ENCODE peak calls at places on chromosome 12, in seven cellular contexts. One of them, this sample, is unnamed.
A peak's percentile ranks its signal among the peaks of the same experiment; 100 is the strongest.

GRCh38 chr12:43807361-43807760 is 1.2 kb upstream of the TWF1 start:
- DNase-seq in putamen: no peak
- DNase-seq in fibroblast of gingiva: no peak
- DNase-seq in sciatic nerve: no peak
- DNase-seq in stimulated activated CD4-positive, alpha-beta T cell treated with anti-CD3 and anti-CD28 coated beads, TNF-alpha, amount 100 ng/mL, for 24 hours: no peak
- DNase-seq in HEK293T: no peak
- DNase-seq in memory B cell: no peak
- DNase-seq in this sample: no peak

GRCh38 chr12:124883263-124883876 is 19.7 kb upstream of the SCARB1 start:
- DNase-seq in putamen: no peak
- DNase-seq in HEK293T: no peak
- DNase-seq in memory B cell: no peak
- DNase-seq in stimulated activated CD4-positive, alpha-beta T cell treated with anti-CD3 and anti-CD28 coated beads, TNF-alpha, amount 100 ng/mL, for 24 hours: no peak
- DNase-seq in fibroblast of gingiva: no peak
- DNase-seq in sciatic nerve: no peak
- DNase-seq in this sample: no peak

GRCh38 chr12:23888396-23889068 is 60.9 kb downstream of the SOX5 start:
- DNase-seq in memory B cell: no peak
- DNase-seq in HEK293T: peak; percentile 4
- DNase-seq in fibroblast of gingiva: no peak
- DNase-seq in sciatic nerve: no peak
- DNase-seq in putamen: no peak
- DNase-seq in stimulated activated CD4-positive, alpha-beta T cell treated with anti-CD3 and anti-CD28 coated beads, TNF-alpha, amount 100 ng/mL, for 24 hours: no peak
- DNase-seq in this sample: no peak

GRCh38 chr12:120496353-120497340 is 734 bp downstream of the DYNLL1 start:
- DNase-seq in HEK293T: peak; percentile 36
- DNase-seq in sciatic nerve: peak; percentile 84
- DNase-seq in putamen: peak; percentile 89
- DNase-seq in stimulated activated CD4-positive, alpha-beta T cell treated with anti-CD3 and anti-CD28 coated beads, TNF-alpha, amount 100 ng/mL, for 24 hours: peak; percentile 37
- DNase-seq in memory B cell: peak; percentile 44
- DNase-seq in fibroblast of gingiva: peak; percentile 34
- DNase-seq in this sample: peak; percentile 45

GRCh38 chr12:93622485-93622884 is 50.0 kb downstream of the SOCS2 start:
- DNase-seq in putamen: no peak
- DNase-seq in stimulated activated CD4-positive, alpha-beta T cell treated with anti-CD3 and anti-CD28 coated beads, TNF-alpha, amount 100 ng/mL, for 24 hours: no peak
- DNase-seq in sciatic nerve: no peak
- DNase-seq in HEK293T: no peak
- DNase-seq in fibroblast of gingiva: peak; percentile 92
- DNase-seq in memory B cell: no peak
- DNase-seq in this sample: no peak

GRCh38 chr12:112386726-112387125 is 4.5 kb upstream of the HECTD4 start:
- DNase-seq in putamen: no peak
- DNase-seq in memory B cell: no peak
- DNase-seq in stimulated activated CD4-positive, alpha-beta T cell treated with anti-CD3 and anti-CD28 coated beads, TNF-alpha, amount 100 ng/mL, for 24 hours: no peak
- DNase-seq in HEK293T: no peak
- DNase-seq in sciatic nerve: no peak
- DNase-seq in fibroblast of gingiva: peak; percentile 82
- DNase-seq in this sample: no peak

GRCh38 chr12:4275869-4276253 is 2.3 kb downstream of the CCND2 start:
- DNase-seq in memory B cell: no peak
- DNase-seq in HEK293T: no peak
- DNase-seq in fibroblast of gingiva: no peak
- DNase-seq in sciatic nerve: no peak
- DNase-seq in putamen: no peak
- DNase-seq in stimulated activated CD4-positive, alpha-beta T cell treated with anti-CD3 and anti-CD28 coated beads, TNF-alpha, amount 100 ng/mL, for 24 hours: no peak
- DNase-seq in this sample: no peak

GRCh38 chr12:27123642-27124041 is 41.3 kb upstream of the C12orf71 start:
- DNase-seq in HEK293T: no peak
- DNase-seq in putamen: no peak
- DNase-seq in memory B cell: no peak
- DNase-seq in fibroblast of gingiva: no peak
- DNase-seq in stimulated activated CD4-positive, alpha-beta T cell treated with anti-CD3 and anti-CD28 coated beads, TNF-alpha, amount 100 ng/mL, for 24 hours: no peak
- DNase-seq in sciatic nerve: no peak
- DNase-seq in this sample: peak; percentile 10

GRCh38 chr12:102548543-102548942 is 68.2 kb upstream of the IGF1 start:
- DNase-seq in stimulated activated CD4-positive, alpha-beta T cell treated with anti-CD3 and anti-CD28 coated beads, TNF-alpha, amount 100 ng/mL, for 24 hours: no peak
- DNase-seq in memory B cell: no peak
- DNase-seq in HEK293T: no peak
- DNase-seq in sciatic nerve: peak; percentile 59
- DNase-seq in fibroblast of gingiva: no peak
- DNase-seq in putamen: no peak
- DNase-seq in this sample: no peak

GRCh38 chr12:11758087-11758837 is 108.8 kb downstream of the ETV6 start:
- DNase-seq in fibroblast of gingiva: no peak
- DNase-seq in putamen: no peak
- DNase-seq in HEK293T: no peak
- DNase-seq in sciatic nerve: no peak
- DNase-seq in stimulated activated CD4-positive, alpha-beta T cell treated with anti-CD3 and anti-CD28 coated beads, TNF-alpha, amount 100 ng/mL, for 24 hours: no peak
- DNase-seq in memory B cell: no peak
- DNase-seq in this sample: no peak

GRCh38 chr12:54413284-54414190 is 5.5 kb downstream of the ITGA5 start:
- DNase-seq in fibroblast of gingiva: peak; percentile 29
- DNase-seq in putamen: no peak
- DNase-seq in HEK293T: no peak
- DNase-seq in sciatic nerve: no peak
- DNase-seq in stimulated activated CD4-positive, alpha-beta T cell treated with anti-CD3 and anti-CD28 coated beads, TNF-alpha, amount 100 ng/mL, for 24 hours: peak; percentile 42
- DNase-seq in memory B cell: peak; percentile 34
- DNase-seq in this sample: no peak

GRCh38 chr12:106886921-106887320 is 68.8 kb upstream of the TMEM263 start:
- DNase-seq in fibroblast of gingiva: no peak
- DNase-seq in stimulated activated CD4-positive, alpha-beta T cell treated with anti-CD3 and anti-CD28 coated beads, TNF-alpha, amount 100 ng/mL, for 24 hours: no peak
- DNase-seq in putamen: no peak
- DNase-seq in memory B cell: no peak
- DNase-seq in HEK293T: no peak
- DNase-seq in sciatic nerve: no peak
- DNase-seq in this sample: no peak

GRCh38 chr12:65838330-65838976 is 14.2 kb downstream of the HMGA2 start:
- DNase-seq in fibroblast of gingiva: no peak
- DNase-seq in stimulated activated CD4-positive, alpha-beta T cell treated with anti-CD3 and anti-CD28 coated beads, TNF-alpha, amount 100 ng/mL, for 24 hours: no peak
- DNase-seq in memory B cell: no peak
- DNase-seq in putamen: no peak
- DNase-seq in HEK293T: no peak
- DNase-seq in sciatic nerve: no peak
- DNase-seq in this sample: no peak

GRCh38 chr12:101925352-101925751 is 48.0 kb downstream of the DRAM1 start:
- DNase-seq in HEK293T: no peak
- DNase-seq in fibroblast of gingiva: peak; percentile 98
- DNase-seq in memory B cell: no peak
- DNase-seq in putamen: no peak
- DNase-seq in sciatic nerve: no peak
- DNase-seq in stimulated activated CD4-positive, alpha-beta T cell treated with anti-CD3 and anti-CD28 coated beads, TNF-alpha, amount 100 ng/mL, for 24 hours: no peak
- DNase-seq in this sample: peak; percentile 18

GRCh38 chr12:68122236-68122920 is 37.2 kb downstream of the IFNG start:
- DNase-seq in memory B cell: no peak
- DNase-seq in fibroblast of gingiva: no peak
- DNase-seq in HEK293T: no peak
- DNase-seq in stimulated activated CD4-positive, alpha-beta T cell treated with anti-CD3 and anti-CD28 coated beads, TNF-alpha, amount 100 ng/mL, for 24 hours: no peak
- DNase-seq in putamen: no peak
- DNase-seq in sciatic nerve: no peak
- DNase-seq in this sample: no peak

GRCh38 chr12:109154485-109155438 is 38.4 kb downstream of the ACACB start:
- DNase-seq in sciatic nerve: peak; percentile 90
- DNase-seq in stimulated activated CD4-positive, alpha-beta T cell treated with anti-CD3 and anti-CD28 coated beads, TNF-alpha, amount 100 ng/mL, for 24 hours: peak; percentile 47
- DNase-seq in memory B cell: peak; percentile 78
- DNase-seq in HEK293T: peak; percentile 97
- DNase-seq in fibroblast of gingiva: peak; percentile 68
- DNase-seq in putamen: peak; percentile 85
- DNase-seq in this sample: peak; percentile 94

GRCh38 chr12:32089156-32089950 is 17.3 kb upstream of the BICD1 start:
- DNase-seq in sciatic nerve: no peak
- DNase-seq in memory B cell: no peak
- DNase-seq in HEK293T: no peak
- DNase-seq in putamen: no peak
- DNase-seq in fibroblast of gingiva: peak; percentile 51
- DNase-seq in stimulated activated CD4-positive, alpha-beta T cell treated with anti-CD3 and anti-CD28 coated beads, TNF-alpha, amount 100 ng/mL, for 24 hours: no peak
- DNase-seq in this sample: no peak

GRCh38 chr12:115542656-115543055 is 734.8 kb downstream of the MED13L start:
- DNase-seq in putamen: no peak
- DNase-seq in memory B cell: no peak
- DNase-seq in HEK293T: no peak
- DNase-seq in stimulated activated CD4-positive, alpha-beta T cell treated with anti-CD3 and anti-CD28 coated beads, TNF-alpha, amount 100 ng/mL, for 24 hours: no peak
- DNase-seq in sciatic nerve: no peak
- DNase-seq in fibroblast of gingiva: no peak
- DNase-seq in this sample: peak; percentile 10

GRCh38 chr12:56188116-56188785 is 1.0 kb downstream of the SMARCC2 start:
- DNase-seq in stimulated activated CD4-positive, alpha-beta T cell treated with anti-CD3 and anti-CD28 coated beads, TNF-alpha, amount 100 ng/mL, for 24 hours: no peak
- DNase-seq in fibroblast of gingiva: no peak
- DNase-seq in sciatic nerve: no peak
- DNase-seq in putamen: peak; percentile 13
- DNase-seq in memory B cell: no peak
- DNase-seq in HEK293T: no peak
- DNase-seq in this sample: no peak